ENCODE peak calls at places on chromosomes 12 and 14, in eight cellular contexts. W is lower leg skin; C is BE2C; U is adipocyte; A is nucleus accumbens; R is stimulated activated CD4-positive, alpha-beta T cell treated with anti-CD3 and anti-CD28 coated beads, TNF-alpha, amount 100 ng/mL, for 48 hours; K is anterior cingulate cortex; P is amniotic stem cell. V is an unnamed sample.
A peak's percentile ranks its signal among the peaks of the same experiment; 100 is the strongest.

GRCh38 chr12:127773520-127773919 is 493.4 kb upstream of the TMEM132C start:
- DNase-seq in W (no peak), C (no peak), U (no peak), A (no peak), R (no peak), K (no peak), P (no peak), V (no peak)

GRCh38 chr14:35419429-35419841 is 14.9 kb upstream of the NFKBIA start:
- DNase-seq in W (no peak), C (no peak), U (no peak), A (no peak), R (no peak), K (no peak), P (no peak), V (peak; percentile 63)

GRCh38 chr12:26810330-26810729 is 22.7 kb downstream of the ITPR2 start:
- DNase-seq in W (no peak), C (no peak), U (peak; percentile 90), A (peak; percentile 61), R (no peak), K (peak; percentile 62), P (peak; percentile 64), V (peak; percentile 88)

GRCh38 chr14:91418387-91419043 is 895 bp upstream of the CCDC88C start:
- DNase-seq in W (peak; percentile 96), C (peak; percentile 66), U (peak; percentile 81), A (peak; percentile 26), R (peak; percentile 72), K (peak; percentile 35), P (no peak), V (peak; percentile 59)

GRCh38 chr12:45234134-45234865 is 18.4 kb downstream of the ANO6 start:
- DNase-seq in W (no peak), C (peak; percentile 44), U (peak; percentile 97), A (no peak), R (no peak), K (no peak), P (peak; percentile 89), V (peak; percentile 95)

GRCh38 chr12:130696377-130696776 is 19.7 kb downstream of the RIMBP2 start:
- DNase-seq in W (no peak), C (no peak), U (no peak), A (no peak), R (no peak), K (no peak), P (no peak), V (no peak)

GRCh38 chr12:24821691-24822090 is 127.2 kb downstream of the BCAT1 start:
- DNase-seq in W (no peak), C (no peak), U (peak; percentile 40), A (no peak), R (no peak), K (no peak), P (no peak), V (peak; percentile 63)

GRCh38 chr14:21647380-21647779 is 6.3 kb upstream of the OR4E2 start:
- DNase-seq in W (no peak), C (no peak), U (no peak), A (no peak), R (no peak), K (no peak), P (no peak), V (peak; percentile 2)

GRCh38 chr14:38387821-38388220 is 131.9 kb upstream of the CLEC14A start:
- DNase-seq in W (no peak), C (no peak), U (no peak), A (no peak), R (no peak), K (no peak), P (no peak), V (no peak)

GRCh38 chr12:12582895-12583303 is 20.2 kb upstream of the DUSP16 start:
- DNase-seq in W (no peak), C (no peak), U (peak; percentile 26), A (no peak), R (peak; percentile 40), K (no peak), P (no peak), V (peak; percentile 52)

GRCh38 chr12:27330846-27331245 is 1.8 kb upstream of the BMAL2 start:
- DNase-seq in W (no peak), C (no peak), U (peak; percentile 38), A (no peak), R (no peak), K (no peak), P (no peak), V (peak; percentile 49)